ENCODE peak calls at places on chromosomes 6 and 20, in eight cellular contexts. M, D, Z, P, Y, R, K and F are unnamed samples.

GRCh38 chr6:149913085-149913484 is 9.8 kb downstream of the RAET1G start:
- DNase-seq in Y (no peak), K (no peak), R (no peak), Z (no peak), D (no peak), M (no peak), P (no peak), F (no peak)

GRCh38 chr6:138550346-138550767 is 51.1 kb upstream of the NHSL1 start:
- DNase-seq in D (no peak), K (no peak), R (no peak), M (no peak), Z (no peak), Y (no peak), P (no peak), F (no peak)

GRCh38 chr6:5143625-5144311 is 58.6 kb downstream of the PPP1R3G start:
- DNase-seq in Y (peak; percentile 77), M (peak; percentile 87), R (peak; percentile 4), Z (peak; percentile 77), P (peak; percentile 59), D (peak; percentile 77), K (peak; percentile 95), F (peak; percentile 79)

GRCh38 chr6:163738725-163739124 is 324.2 kb downstream of the QKI start:
- DNase-seq in Y (no peak), M (no peak), Z (peak; percentile 55), R (no peak), P (peak; percentile 21), K (no peak), D (no peak), F (peak; percentile 7)

GRCh38 chr6:151119823-151120524 is 119.8 kb upstream of the AKAP12 start:
- DNase-seq in R (no peak), Z (no peak), P (no peak), D (no peak), M (no peak), Y (no peak), K (no peak), F (no peak)

GRCh38 chr20:43188234-43188653 is 1.5 kb downstream of the PTPRT start:
- DNase-seq in M (no peak), K (no peak), R (no peak), D (no peak), Z (no peak), P (no peak), Y (no peak), F (peak; percentile 9)

GRCh38 chr6:142130814-142131213 is 1.9 kb upstream of the GJE1 start:
- DNase-seq in R (no peak), D (no peak), M (no peak), K (no peak), Y (no peak), P (no peak), Z (no peak), F (no peak)

GRCh38 chr6:118325220-118325860 is 222.8 kb upstream of the PLN start:
- DNase-seq in P (peak; percentile 29), Z (peak; percentile 14), D (no peak), K (no peak), M (peak; percentile 18), R (no peak), Y (no peak), F (no peak)

GRCh38 chr20:43658068-43658722 is 8.7 kb upstream of the MYBL2 start:
- DNase-seq in Z (peak; percentile 18), D (no peak), K (no peak), P (peak; percentile 32), Y (no peak), M (peak; percentile 53), R (no peak), F (no peak)

GRCh38 chr6:28982476-28983266 is 22.4 kb downstream of the ZNF311 start:
- DNase-seq in P (peak; percentile 68), K (peak; percentile 62), M (peak; percentile 75), R (no peak), Y (peak; percentile 56), Z (peak; percentile 67), D (no peak), F (peak; percentile 57)

GRCh38 chr20:19784511-19785172 is 26.6 kb downstream of the RIN2 start:
- DNase-seq in K (peak; percentile 72), P (peak; percentile 83), M (peak; percentile 96), D (peak; percentile 47), R (no peak), Y (peak; percentile 66), Z (peak; percentile 91), F (peak; percentile 73)

GRCh38 chr6:11848852-11849731 is 70.5 kb upstream of the ADTRP start:
- DNase-seq in P (peak; percentile 68), M (no peak), Y (no peak), R (no peak), Z (peak; percentile 42), K (no peak), D (no peak), F (no peak)

GRCh38 chr6:139161169-139161568 is 26.3 kb downstream of the HECA start:
- DNase-seq in R (no peak), K (no peak), P (peak; percentile 74), Z (peak; percentile 69), D (no peak), M (no peak), Y (no peak), F (no peak)

GRCh38 chr20:4817230-4817671 is 95.5 kb downstream of the PRND start:
- DNase-seq in Y (no peak), M (peak; percentile 84), K (no peak), P (no peak), D (no peak), R (no peak), Z (no peak), F (no peak)

GRCh38 chr6:43767553-43768505 is 2.2 kb upstream of the VEGFA start:
- DNase-seq in P (no peak), D (no peak), R (no peak), Y (no peak), K (no peak), Z (no peak), M (no peak), F (no peak)

GRCh38 chr6:145036236-145036635 is 699.1 kb downstream of the EPM2A start:
- DNase-seq in K (no peak), D (no peak), P (peak; percentile 46), Y (no peak), M (no peak), Z (peak; percentile 59), R (no peak), F (no peak)

GRCh38 chr6:15327271-15327670 is 81.4 kb downstream of the JARID2 start:
- DNase-seq in D (no peak), P (peak; percentile 15), K (peak; percentile 44), M (peak; percentile 37), Y (no peak), R (no peak), Z (no peak), F (no peak)

GRCh38 chr6:147142684-147143245 is 61.5 kb upstream of the STXBP5 start:
- DNase-seq in M (no peak), K (no peak), Z (no peak), Y (no peak), D (no peak), P (peak; percentile 19), R (no peak), F (no peak)

GRCh38 chr6:28794175-28795002 is 129.4 kb downstream of the TRIM27 start:
- DNase-seq in Z (peak; percentile 31), D (peak; percentile 61), M (peak; percentile 52), P (peak; percentile 44), R (no peak), Y (no peak), K (no peak), F (no peak)

GRCh38 chr20:52675414-52675813 is 296.7 kb upstream of the TSHZ2 start:
- DNase-seq in M (no peak), Y (no peak), K (no peak), R (no peak), P (no peak), Z (no peak), D (no peak), F (no peak)

GRCh38 chr6:128208078-128208477 is 307.2 kb upstream of the THEMIS start:
- DNase-seq in D (no peak), R (no peak), Y (no peak), K (no peak), P (peak; percentile 80), Z (peak; percentile 49), M (peak; percentile 61), F (no peak)

GRCh38 chr6:1720620-1721322 is 111.1 kb downstream of the FOXC1 start:
- DNase-seq in Y (peak; percentile 84), R (no peak), P (no peak), D (peak; percentile 50), K (no peak), Z (no peak), M (no peak), F (no peak)

GRCh38 chr6:288861-289260 is 3.4 kb upstream of the DUSP22 start:
- DNase-seq in R (no peak), Y (no peak), K (no peak), P (no peak), D (no peak), Z (no peak), M (no peak), F (no peak)

GRCh38 chr6:4210619-4211419 is 75.4 kb upstream of the ECI2 start:
- DNase-seq in Z (peak; percentile 68), K (peak; percentile 85), M (peak; percentile 80), Y (peak; percentile 41), D (peak; percentile 74), R (no peak), P (peak; percentile 47), F (peak; percentile 47)

GRCh38 chr6:152351742-152352141 is 285.4 kb downstream of the SYNE1 start:
- DNase-seq in M (no peak), D (no peak), R (no peak), P (no peak), Z (no peak), Y (no peak), K (no peak), F (no peak)

GRCh38 chr6:50819527-50819905 is 845 bp downstream of the TFAP2B start:
- DNase-seq in Z (no peak), Y (no peak), P (no peak), R (no peak), D (no peak), K (no peak), M (no peak), F (no peak)
- H3K27me3 ChIP-seq in Z (peaks cover 57% of the 10 kb centered on the region), Y (peaks cover 88% of the 10 kb centered on the region), P (peaks cover 31% of the 10 kb centered on the region), R (peaks cover 90% of the 10 kb centered on the region), D (peaks cover 78% of the 10 kb centered on the region), K (peaks cover 5% of the 10 kb centered on the region), M (peaks cover 29% of the 10 kb centered on the region), F (peaks cover 5% of the 10 kb centered on the region)

DNA sequence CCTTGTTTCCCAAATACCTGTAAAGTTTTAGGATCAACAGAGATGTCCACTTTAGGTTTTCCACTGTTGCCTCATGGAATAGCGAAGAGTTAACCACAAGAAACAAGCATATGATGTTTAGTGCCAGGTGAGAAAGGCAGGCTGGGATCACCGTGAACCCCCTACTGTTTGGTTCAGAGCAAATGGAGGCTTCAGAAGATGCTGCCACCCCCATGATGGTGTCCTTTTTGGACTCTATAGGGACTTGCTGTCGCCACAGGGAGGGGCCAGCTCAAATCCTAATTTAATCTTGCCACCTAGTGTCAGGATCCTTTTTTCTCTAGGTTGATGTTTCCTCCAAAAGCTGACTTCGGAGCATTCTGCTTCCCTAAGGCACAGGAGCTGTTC is 1.9 kb upstream of the DLL1 start:
- DNase-seq in K (no peak), P (no peak), R (no peak), Y (no peak), M (peak; percentile 53), D (no peak), Z (no peak), F (no peak)
- H3K27me3 ChIP-seq in K (no peaks in the 10 kb centered on the region), P (peaks cover 70% of the 10 kb centered on the region), R (peaks cover 100% of the 10 kb centered on the region), Y (peaks cover 48% of the 10 kb centered on the region), M (peaks cover 50% of the 10 kb centered on the region), D (peaks cover 59% of the 10 kb centered on the region), Z (peaks cover 85% of the 10 kb centered on the region), F (peaks cover 60% of the 10 kb centered on the region)

GRCh38 chr6:102815207-102815606 is 1421.7 kb downstream of the GRIK2 start:
- DNase-seq in Y (no peak), K (no peak), P (no peak), D (no peak), M (no peak), Z (no peak), R (no peak), F (no peak)
- H3K27me3 ChIP-seq in Y (no peaks in the 10 kb centered on the region), K (no peaks in the 10 kb centered on the region), P (no peaks in the 10 kb centered on the region), D (no peaks in the 10 kb centered on the region), M (no peaks in the 10 kb centered on the region), Z (no peaks in the 10 kb centered on the region), R (no peaks in the 10 kb centered on the region), F (no peaks in the 10 kb centered on the region)

GRCh38 chr20:46298374-46298773 is 9.9 kb downstream of the CDH22 start:
- DNase-seq in P (no peak), M (no peak), D (no peak), Z (no peak), R (no peak), Y (no peak), K (no peak), F (no peak)
- H3K27me3 ChIP-seq in P (peaks cover 14% of the 10 kb centered on the region), M (peaks cover 78% of the 10 kb centered on the region), D (no peaks in the 10 kb centered on the region), Z (peaks cover 28% of the 10 kb centered on the region), R (peaks cover 92% of the 10 kb centered on the region), Y (peaks cover 65% of the 10 kb centered on the region), K (no peaks in the 10 kb centered on the region), F (peaks cover 88% of the 10 kb centered on the region)